ENCODE peak calls at places on chromosome 11, in seven cellular contexts. I is stimulated activated CD4-positive, alpha-beta T cell treated with anti-CD3 and anti-CD28 coated beads, TNF-alpha, amount 100 ng/mL, for 24 hours; B is T47D; N is activated T-helper 1 cell treated with anti-CD3 and anti-CD28 coated beads, Interleukin-12 subunit alpha, Interleukin-12 subunit beta, Interleukin-2, Interleukin-4 antibody, amounts not matched to agents 30 ng/mL and 10 ng/mL and 1 ng/mL, durations not matched to agents 14 hours and 24 hours and 36 hours; M is adipocyte; A is IMR-90; G is effector memory CD8-positive, alpha-beta T cell. R is an unnamed sample.
A peak's percentile ranks its signal among the peaks of the same experiment; 100 is the strongest.

GRCh38 chr11:1388763-1389102 is 1.0 kb upstream of the BRSK2 start:
- DNase-seq in I (no peak), B (no peak), N (no peak), M (peak; percentile 19), A (no peak), G (no peak), R (no peak)

GRCh38 chr11:64801591-64802369 is 1.2 kb downstream of the MAP4K2 start:
- DNase-seq in I (no peak), B (no peak), N (no peak), M (no peak), A (no peak), G (no peak), R (peak; percentile 2)

GRCh38 chr11:90476442-90477007 is 253.7 kb upstream of the CHORDC1 start:
- DNase-seq in I (peak; percentile 14), B (peak; percentile 85), N (no peak), M (no peak), A (peak; percentile 0), G (no peak), R (peak; percentile 68)

GRCh38 chr11:116539211-116539610 is 233.6 kb downstream of the BUD13 start:
- DNase-seq in I (no peak), B (no peak), N (no peak), M (no peak), A (no peak), G (no peak), R (no peak)

GRCh38 chr11:31956310-31956709 is 134.6 kb upstream of the RCN1 start:
- DNase-seq in I (no peak), B (no peak), N (no peak), M (no peak), A (peak; percentile 36), G (no peak), R (no peak)

GRCh38 chr11:75603791-75604736 is 42.0 kb downstream of the SERPINH1 start:
- DNase-seq in I (no peak), B (no peak), N (no peak), M (peak; percentile 90), A (peak; percentile 96), G (no peak), R (no peak)

GRCh38 chr11:120400564-120401364 is 64.6 kb downstream of the ARHGEF12 start:
- DNase-seq in I (no peak), B (peak; percentile 43), N (no peak), M (peak; percentile 97), A (peak; percentile 99), G (no peak), R (peak; percentile 90)

GRCh38 chr11:17765381-17766359 is 31.1 kb downstream of the KCNC1 start:
- DNase-seq in I (no peak), B (no peak), N (no peak), M (no peak), A (peak; percentile 17), G (no peak), R (no peak)

GRCh38 chr11:118088531-118088930 is 1.8 kb upstream of the SMIM35 start:
- DNase-seq in I (no peak), B (peak; percentile 64), N (no peak), M (no peak), A (no peak), G (no peak), R (peak; percentile 96)

R was measured in MV-4-11.